ENCODE peak calls at places on chromosomes 2 and 18, in four cellular contexts. One of them, this sample, is unnamed.

GRCh38 chr2:70011335-70011734 is 49.9 kb upstream of the ASPRV1 start:
- DNase-seq in right atrium auricular region: no peak
- DNase-seq in suprapubic skin: peak; percentile 47
- DNase-seq in K562: no peak
- DNase-seq in this sample: no peak

GRCh38 chr2:233418052-233418760 is 63.9 kb downstream of the DGKD start:
- DNase-seq in right atrium auricular region: peak; percentile 11
- DNase-seq in K562: no peak
- DNase-seq in suprapubic skin: peak; percentile 32
- DNase-seq in this sample: no peak

GRCh38 chr2:28300489-28300888 is 92.2 kb upstream of the FOSL2 start:
- DNase-seq in suprapubic skin: no peak
- DNase-seq in right atrium auricular region: no peak
- DNase-seq in K562: no peak
- DNase-seq in this sample: no peak

GRCh38 chr2:179876266-179876665 is 14.9 kb upstream of the ZNF385B start:
- DNase-seq in suprapubic skin: no peak
- DNase-seq in right atrium auricular region: no peak
- DNase-seq in K562: no peak
- DNase-seq in this sample: no peak

GRCh38 chr2:8677646-8678592 is 3.9 kb upstream of the ID2 start:
- DNase-seq in right atrium auricular region: peak; percentile 74
- DNase-seq in suprapubic skin: no peak
- DNase-seq in K562: peak; percentile 88
- DNase-seq in this sample: peak; percentile 75

GRCh38 chr2:155546715-155547555 is 785.6 kb downstream of the NR4A2 start:
- DNase-seq in K562: peak; percentile 9
- DNase-seq in right atrium auricular region: no peak
- DNase-seq in suprapubic skin: no peak
- DNase-seq in this sample: no peak

GRCh38 chr2:8138923-8139667 is 542.8 kb upstream of the ID2 start:
- DNase-seq in K562: no peak
- DNase-seq in right atrium auricular region: peak; percentile 70
- DNase-seq in suprapubic skin: no peak
- DNase-seq in this sample: no peak

GRCh38 chr2:127932199-127932877 is 46.6 kb upstream of the AMMECR1L start:
- DNase-seq in right atrium auricular region: no peak
- DNase-seq in suprapubic skin: no peak
- DNase-seq in K562: no peak
- DNase-seq in this sample: no peak

GRCh38 chr18:41165625-41166024 is 789.4 kb upstream of the PIK3C3 start:
- DNase-seq in suprapubic skin: no peak
- DNase-seq in right atrium auricular region: no peak
- DNase-seq in K562: no peak
- DNase-seq in this sample: no peak

GRCh38 chr2:31270136-31270535 is 36.2 kb downstream of the EHD3 start:
- DNase-seq in suprapubic skin: no peak
- DNase-seq in right atrium auricular region: no peak
- DNase-seq in K562: no peak
- DNase-seq in this sample: no peak

GRCh38 chr2:47169784-47170183 is 14.7 kb upstream of the STPG4 start:
- DNase-seq in suprapubic skin: no peak
- DNase-seq in K562: no peak
- DNase-seq in right atrium auricular region: no peak
- DNase-seq in this sample: no peak
- H3K4me1 ChIP-seq in suprapubic skin: peaks cover 60% of the 10 kb centered on the region
- H3K4me1 ChIP-seq in K562: peaks cover 19% of the 10 kb centered on the region
- H3K4me1 ChIP-seq in right atrium auricular region: peaks cover 80% of the 10 kb centered on the region
- H3K4me1 ChIP-seq in this sample: peaks cover 48% of the 10 kb centered on the region

GRCh38 chr18:52341617-52342381 is 1.8 kb downstream of the DCC start:
- DNase-seq in suprapubic skin: no peak
- DNase-seq in right atrium auricular region: no peak
- DNase-seq in K562: no peak
- DNase-seq in this sample: no peak

GRCh38 chr18:52343731-52344340 is 3.8 kb downstream of the DCC start:
- DNase-seq in suprapubic skin: no peak
- DNase-seq in right atrium auricular region: no peak
- DNase-seq in K562: no peak
- DNase-seq in this sample: no peak

GRCh38 chr18:52345428-52345827 is 5.4 kb downstream of the DCC start:
- DNase-seq in right atrium auricular region: no peak
- DNase-seq in K562: no peak
- DNase-seq in suprapubic skin: no peak
- DNase-seq in this sample: no peak

GRCh38 chr18:52340466-52341378 is 725 bp downstream of the DCC start:
- DNase-seq in K562: no peak
- DNase-seq in right atrium auricular region: no peak
- DNase-seq in suprapubic skin: no peak
- DNase-seq in this sample: no peak

DNA sequence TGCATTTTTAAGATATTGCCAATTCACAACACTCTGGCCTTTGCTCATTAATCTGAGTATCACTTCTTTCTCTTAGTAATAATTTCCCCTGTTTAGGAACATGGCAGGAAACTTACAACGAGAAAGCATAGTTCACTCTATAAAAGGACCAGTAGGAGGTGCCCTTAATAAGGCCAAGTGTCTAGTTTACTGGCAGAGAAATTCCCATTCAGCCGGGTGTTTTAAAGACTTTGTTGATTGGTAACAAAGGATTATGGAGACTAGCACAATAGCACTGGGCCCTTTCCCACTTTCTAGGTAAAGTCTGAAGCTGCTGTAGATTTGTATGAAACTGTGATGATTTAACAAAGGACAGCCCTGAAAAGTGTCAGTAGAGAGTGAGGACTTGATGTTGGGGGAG is 3.1 kb downstream of the DCC start:
- DNase-seq in right atrium auricular region: no peak
- DNase-seq in K562: no peak
- DNase-seq in suprapubic skin: no peak
- DNase-seq in this sample: no peak
- TF ChIP-seq CTCF in right atrium auricular region: no peak
- TF ChIP-seq CTCF in K562: no peak
- TF ChIP-seq CTCF in suprapubic skin: no peak
- TF ChIP-seq CTCF in this sample: no peak

GRCh38 chr18:13262839-13263691 is 44.5 kb downstream of the LDLRAD4 start:
- DNase-seq in K562: no peak
- DNase-seq in suprapubic skin: peak; percentile 54
- DNase-seq in right atrium auricular region: no peak
- DNase-seq in this sample: no peak
- H3K4me1 ChIP-seq in K562: no peaks in the 10 kb centered on the region
- H3K4me1 ChIP-seq in suprapubic skin: peaks cover 64% of the 10 kb centered on the region
- H3K4me1 ChIP-seq in right atrium auricular region: peaks cover 90% of the 10 kb centered on the region
- H3K4me1 ChIP-seq in this sample: no peaks in the 10 kb centered on the region

GRCh38 chr2:112275314-112275886 is at the start of gene ZC3H6:
- DNase-seq in K562: peak; percentile 98
- DNase-seq in right atrium auricular region: peak; percentile 99
- DNase-seq in suprapubic skin: peak; percentile 99
- DNase-seq in this sample: peak; percentile 98
- TF ChIP-seq CTCF in K562: no peak
- TF ChIP-seq CTCF in right atrium auricular region: no peak
- TF ChIP-seq CTCF in suprapubic skin: peak; percentile 11
- TF ChIP-seq CTCF in this sample: peak; percentile 18

DNA sequence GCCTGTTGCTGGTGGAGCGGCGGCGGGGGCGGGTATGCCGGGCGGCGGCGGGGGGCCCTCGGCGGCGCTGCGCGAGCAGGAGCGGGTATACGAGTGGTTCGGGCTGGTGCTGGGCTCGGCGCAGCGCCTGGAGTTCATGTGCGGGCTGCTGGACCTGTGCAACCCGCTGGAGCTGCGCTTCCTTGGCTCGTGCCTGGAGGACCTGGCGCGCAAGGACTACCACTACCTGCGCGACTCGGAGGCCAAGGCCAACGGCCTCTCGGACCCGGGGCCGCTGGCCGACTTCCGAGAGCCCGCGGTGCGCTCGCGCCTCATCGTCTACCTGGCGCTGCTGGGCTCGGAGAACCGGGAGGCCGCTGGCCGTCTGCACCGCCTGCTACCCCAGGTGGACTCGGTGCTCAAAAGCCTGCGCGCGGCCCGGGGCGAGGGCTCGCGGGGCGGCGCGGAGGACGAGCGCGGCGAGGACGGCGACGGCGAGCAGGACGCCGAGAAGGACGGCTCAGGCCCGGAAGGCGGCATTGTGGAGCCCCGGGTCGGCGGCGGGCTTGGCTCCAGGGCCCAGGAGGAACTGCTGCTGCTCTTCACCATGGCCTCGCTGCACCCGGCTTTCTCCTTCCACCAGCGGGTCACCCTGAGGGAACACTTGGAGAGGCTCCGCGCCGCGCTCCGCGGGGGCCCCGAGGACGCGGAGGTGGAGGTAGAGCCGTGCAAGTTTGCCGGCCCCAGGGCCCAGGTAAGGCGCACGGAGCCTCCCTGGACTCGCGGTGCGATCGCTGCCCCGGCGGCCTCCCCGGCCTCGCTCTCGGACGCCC is 1.0 kb downstream of the ZCCHC2 start:
- DNase-seq in right atrium auricular region: peak; percentile 70
- DNase-seq in K562: peak; percentile 49
- DNase-seq in suprapubic skin: peak; percentile 83
- DNase-seq in this sample: peak; percentile 37
- H3K4me1 ChIP-seq in right atrium auricular region: peaks cover 23% of the 10 kb centered on the region
- H3K4me1 ChIP-seq in K562: peaks cover 21% of the 10 kb centered on the region
- H3K4me1 ChIP-seq in suprapubic skin: peaks cover 33% of the 10 kb centered on the region
- H3K4me1 ChIP-seq in this sample: peaks cover 10% of the 10 kb centered on the region

GRCh38 chr2:119383410-119384140 is 16.8 kb downstream of the DBI start:
- DNase-seq in right atrium auricular region: no peak
- DNase-seq in suprapubic skin: no peak
- DNase-seq in K562: no peak
- DNase-seq in this sample: no peak

GRCh38 chr2:119389615-119390306 is 23.0 kb downstream of the DBI start:
- DNase-seq in suprapubic skin: no peak
- DNase-seq in K562: peak; percentile 40
- DNase-seq in right atrium auricular region: no peak
- DNase-seq in this sample: no peak

GRCh38 chr2:119385465-119385864 is 18.7 kb downstream of the DBI start:
- DNase-seq in right atrium auricular region: no peak
- DNase-seq in suprapubic skin: no peak
- DNase-seq in K562: no peak
- DNase-seq in this sample: no peak

GRCh38 chr2:119384971-119385370 is 18.2 kb downstream of the DBI start:
- DNase-seq in K562: no peak
- DNase-seq in right atrium auricular region: no peak
- DNase-seq in suprapubic skin: no peak
- DNase-seq in this sample: no peak

DNA sequence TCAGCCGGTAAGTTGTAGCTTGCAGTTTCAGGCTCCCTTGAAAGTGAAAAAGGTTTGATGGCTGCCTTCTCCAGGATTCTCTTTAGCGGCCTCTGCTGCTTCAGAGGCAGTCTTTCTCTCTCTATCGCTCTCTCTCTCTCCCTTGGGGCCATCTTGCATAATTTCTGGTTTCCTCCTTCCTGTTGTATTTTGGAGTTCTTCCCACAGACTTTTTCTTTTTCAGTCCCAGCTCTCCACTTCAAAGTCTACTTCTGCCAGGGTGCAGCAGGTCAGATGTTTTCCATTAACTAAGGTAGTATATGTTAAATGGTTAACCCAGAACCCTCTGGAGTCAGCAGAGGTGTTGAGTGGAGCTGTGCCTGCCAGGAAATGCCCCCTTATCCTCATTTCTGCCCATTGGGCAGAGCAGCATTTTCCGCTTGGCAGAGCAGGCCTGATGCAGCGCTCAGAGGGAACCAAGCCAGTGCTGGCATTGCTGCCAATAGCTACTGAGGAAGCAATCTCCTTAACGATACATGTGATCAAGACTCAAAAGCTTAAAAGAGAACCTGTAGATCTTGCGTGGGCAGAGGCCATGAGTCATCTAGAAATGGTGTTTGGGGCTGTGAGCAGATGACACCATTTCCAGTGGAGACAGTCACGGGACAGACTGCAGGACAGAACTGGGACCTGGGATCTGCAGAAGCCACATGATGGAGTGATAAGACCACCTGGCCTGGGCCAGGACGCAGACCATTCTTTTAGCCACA is 20.8 kb downstream of the DBI start:
- DNase-seq in right atrium auricular region: peak; percentile 81
- DNase-seq in K562: peak; percentile 65
- DNase-seq in suprapubic skin: peak; percentile 84
- DNase-seq in this sample: no peak
- TF ChIP-seq CTCF in right atrium auricular region: no peak
- TF ChIP-seq CTCF in K562: peak; percentile 33
- TF ChIP-seq CTCF in suprapubic skin: peak; percentile 24
- TF ChIP-seq CTCF in this sample: no peak

GRCh38 chr2:121605820-121606733 is 43.2 kb downstream of the CLASP1 start:
- DNase-seq in suprapubic skin: no peak
- DNase-seq in K562: no peak
- DNase-seq in right atrium auricular region: no peak
- DNase-seq in this sample: no peak

GRCh38 chr2:121611730-121612705 is 37.2 kb downstream of the CLASP1 start:
- DNase-seq in right atrium auricular region: no peak
- DNase-seq in K562: peak; percentile 53
- DNase-seq in suprapubic skin: no peak
- DNase-seq in this sample: no peak

GRCh38 chr2:121613152-121613551 is 36.1 kb downstream of the CLASP1 start:
- DNase-seq in right atrium auricular region: no peak
- DNase-seq in K562: no peak
- DNase-seq in suprapubic skin: no peak
- DNase-seq in this sample: no peak

GRCh38 chr2:121608367-121608766 is 40.9 kb downstream of the CLASP1 start:
- DNase-seq in suprapubic skin: no peak
- DNase-seq in K562: no peak
- DNase-seq in right atrium auricular region: no peak
- DNase-seq in this sample: no peak

GRCh38 chr2:121608967-121609366 is 40.3 kb downstream of the CLASP1 start:
- DNase-seq in right atrium auricular region: no peak
- DNase-seq in K562: no peak
- DNase-seq in suprapubic skin: no peak
- DNase-seq in this sample: no peak
- H3K4me1 ChIP-seq in right atrium auricular region: peaks cover 43% of the 10 kb centered on the region
- H3K4me1 ChIP-seq in K562: no peaks in the 10 kb centered on the region
- H3K4me1 ChIP-seq in suprapubic skin: peaks cover 14% of the 10 kb centered on the region
- H3K4me1 ChIP-seq in this sample: no peaks in the 10 kb centered on the region

This sample was measured in Caco-2.